ENCODE peak calls at places on chromosomes 3 and 15, in four cellular contexts. C, D, B and L are unnamed samples.

GRCh38 chr3:72011495-72011894 is 226.5 kb upstream of the PROK2 start:
- DNase-seq in C (no peak), D (no peak), B (no peak), L (no peak)

GRCh38 chr3:183031826-183032225 is 51.5 kb upstream of the DCUN1D1 start:
- DNase-seq in C (no peak), D (no peak), B (no peak), L (no peak)

GRCh38 chr3:130783629-130784028 is 37.0 kb upstream of the PIK3R4 start:
- DNase-seq in C (no peak), D (no peak), B (no peak), L (no peak)

GRCh38 chr3:33218446-33219174 is at the start of gene SUSD5:
- DNase-seq in C (peak; percentile 75), D (no peak), B (no peak), L (no peak)

GRCh38 chr3:125129512-125129962 is 73.7 kb upstream of the HEG1 start:
- DNase-seq in C (no peak), D (peak; percentile 59), B (no peak), L (no peak)

GRCh38 chr3:143067201-143067600 is 52.4 kb upstream of the CHST2 start:
- DNase-seq in C (no peak), D (no peak), B (no peak), L (no peak)

GRCh38 chr15:71743861-71744382 is 66.4 kb upstream of the NR2E3 start:
- DNase-seq in C (peak; percentile 69), D (peak; percentile 39), B (no peak), L (peak; percentile 54)

GRCh38 chr3:42090973-42091731 is at the start of gene TRAK1:
- DNase-seq in C (no peak), D (no peak), B (no peak), L (no peak)

GRCh38 chr3:181318321-181318720 is 328.8 kb upstream of the DNAJC19 start:
- DNase-seq in C (no peak), D (no peak), B (no peak), L (no peak)

GRCh38 chr3:131353016-131353877 is 28.3 kb upstream of the NUDT16 start:
- DNase-seq in C (no peak), D (no peak), B (no peak), L (no peak)

GRCh38 chr3:178560759-178561158 is 24.5 kb downstream of the KCNMB2 start:
- DNase-seq in C (no peak), D (no peak), B (no peak), L (no peak)

GRCh38 chr3:94036909-94037507 is 8.6 kb upstream of the STX19 start:
- DNase-seq in C (peak; percentile 46), D (peak; percentile 29), B (no peak), L (peak; percentile 18)

GRCh38 chr15:57582080-57582479 is 9.6 kb upstream of the MYZAP start:
- DNase-seq in C (no peak), D (no peak), B (no peak), L (no peak)

GRCh38 chr15:33737687-33738606 is 230.3 kb upstream of the CHRM5 start:
- DNase-seq in C (peak; percentile 71), D (peak; percentile 25), B (no peak), L (peak; percentile 48)

GRCh38 chr3:128432301-128432897 is 34.3 kb downstream of the DNAJB8 start:
- DNase-seq in C (peak; percentile 44), D (no peak), B (no peak), L (peak; percentile 29)

GRCh38 chr15:60116456-60117089 is 112.5 kb downstream of the FOXB1 start:
- DNase-seq in C (no peak), D (no peak), B (no peak), L (no peak)

GRCh38 chr15:76293361-76293760 is 17.9 kb downstream of the ETFA start:
- DNase-seq in C (no peak), D (no peak), B (no peak), L (no peak)

GRCh38 chr15:29935296-29936020 is 113.2 kb upstream of the TJP1 start:
- DNase-seq in C (no peak), D (no peak), B (no peak), L (no peak)

GRCh38 chr15:77721963-77722362 is 89.3 kb upstream of the LINGO1 start:
- DNase-seq in C (no peak), D (no peak), B (no peak), L (no peak)

GRCh38 chr15:76398301-76398700 is 61.7 kb downstream of the ISL2 start:
- DNase-seq in C (no peak), D (no peak), B (no peak), L (no peak)

GRCh38 chr15:41544650-41545015 is 576 bp upstream of the RPAP1 start:
- DNase-seq in C (peak; percentile 54), D (no peak), B (no peak), L (no peak)

DNA sequence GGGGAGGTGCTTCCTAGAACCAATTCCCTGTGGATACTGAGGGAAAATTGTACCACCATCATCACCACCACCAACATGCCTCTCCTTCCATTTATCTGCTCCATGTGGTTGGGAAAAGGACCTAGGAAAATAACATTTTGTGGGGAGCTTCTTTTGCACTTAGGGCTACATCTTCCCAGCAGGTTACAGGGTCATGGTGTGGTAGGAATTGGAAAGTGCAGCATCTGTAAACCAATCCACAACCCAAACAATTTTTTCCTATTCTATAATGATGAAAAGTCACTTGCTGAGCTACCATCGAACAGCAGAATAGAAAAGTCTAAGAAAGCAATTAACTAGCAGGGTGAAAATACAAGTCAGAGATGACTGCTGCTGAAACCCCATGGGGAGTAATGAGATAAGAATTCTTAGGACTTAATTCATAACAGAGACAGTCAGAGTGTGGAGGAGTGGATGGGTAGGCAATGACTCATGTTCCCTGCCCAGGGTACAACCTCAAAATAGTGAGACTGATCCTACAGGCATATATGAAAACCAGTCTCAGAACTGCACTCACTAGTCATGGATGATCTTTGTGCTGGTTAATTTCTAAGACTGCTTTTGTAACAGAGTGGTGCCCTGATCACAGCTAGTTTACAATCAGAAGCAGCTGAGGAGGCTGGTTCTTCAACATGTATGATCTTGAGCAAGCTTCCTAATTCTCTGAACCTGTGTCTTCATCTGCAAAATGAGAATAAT is 38.1 kb upstream of the LEKR1 start:
- DNase-seq in C (peak; percentile 17), D (no peak), B (no peak), L (peak; percentile 59)
- TF ChIP-seq SMC3 in C (no peak), D (no peak), B (no peak), L (no peak)

GRCh38 chr15:95557226-95558046 is 773.1 kb upstream of the NR2F2 start:
- DNase-seq in C (no peak), D (peak; percentile 1), B (peak; percentile 12), L (peak; percentile 54)
- TF ChIP-seq ZBTB33 in C (peak; percentile 62), D (no peak), B (no peak), L (no peak)

DNA sequence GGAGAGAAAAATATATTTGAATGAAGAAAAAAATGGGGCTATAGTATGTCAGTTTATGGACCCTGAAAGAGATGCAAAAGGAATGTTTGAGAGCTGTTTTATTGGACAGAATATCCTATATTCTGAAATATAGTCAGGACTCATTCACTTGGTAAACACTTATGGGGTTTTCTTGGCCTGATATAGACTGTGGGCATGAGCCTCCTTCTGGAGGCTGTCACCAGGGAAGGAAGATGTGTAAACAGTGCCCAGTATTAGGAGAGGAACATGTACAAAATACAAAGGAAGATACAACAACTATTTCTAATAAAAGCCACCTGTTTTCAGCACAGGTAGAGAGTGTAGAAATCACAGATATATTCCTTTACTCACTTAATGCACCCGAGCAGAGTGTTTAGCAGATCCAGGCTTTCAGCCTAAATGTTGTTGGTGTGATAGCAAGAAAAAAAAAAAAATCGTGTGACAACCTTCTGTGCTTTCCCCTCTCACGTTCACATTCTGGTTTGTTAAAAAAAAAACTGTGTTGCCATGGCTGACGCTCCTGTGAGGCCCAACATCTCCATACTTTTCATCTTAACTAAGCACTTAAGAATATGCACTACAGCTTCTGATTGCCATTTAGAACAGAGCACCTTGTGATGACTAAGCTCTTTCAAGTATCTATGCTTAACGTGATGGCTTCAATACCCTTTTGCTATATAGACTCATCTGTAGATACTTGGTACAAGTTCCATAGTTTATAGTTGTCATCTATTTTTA is 134.1 kb downstream of the MBNL1 start:
- DNase-seq in C (no peak), D (no peak), B (no peak), L (no peak)
- TF ChIP-seq SMC3 in C (no peak), D (no peak), B (no peak), L (no peak)

GRCh38 chr3:149224736-149225594 is 3.3 kb upstream of the CP start:
- DNase-seq in C (peak; percentile 16), D (peak; percentile 98), B (peak; percentile 92), L (peak; percentile 22)
- TF ChIP-seq ZBTB33 in C (no peak), D (peak; percentile 22), B (no peak), L (no peak)

GRCh38 chr3:63061449-63061848 is 186.2 kb upstream of the CADPS start:
- DNase-seq in C (no peak), D (no peak), B (no peak), L (no peak)
- TF ChIP-seq SMC3 in C (no peak), D (no peak), B (no peak), L (no peak)

GRCh38 chr3:121658716-121659435 is 1.8 kb downstream of the HCLS1 start:
- DNase-seq in C (no peak), D (no peak), B (no peak), L (no peak)

GRCh38 chr3:121661376-121661775 is 673 bp upstream of the HCLS1 start:
- DNase-seq in C (no peak), D (no peak), B (no peak), L (no peak)

GRCh38 chr3:121662742-121663141 is 2.0 kb upstream of the HCLS1 start:
- DNase-seq in C (no peak), D (no peak), B (no peak), L (no peak)

GRCh38 chr3:121663171-121663847 is 2.6 kb upstream of the HCLS1 start:
- DNase-seq in C (no peak), D (peak; percentile 32), B (no peak), L (no peak)

GRCh38 chr3:121660356-121661171 is at the start of gene HCLS1:
- DNase-seq in C (no peak), D (no peak), B (peak; percentile 83), L (peak; percentile 36)
- TF ChIP-seq ZBTB33 in C (no peak), D (no peak), B (peak; percentile 46), L (no peak)